ENCODE peak calls at places on chromosomes 16 and 17, in four cellular contexts. G is HFFc6, A is NCI-H187 treated with DMSO at 0.1 percent for 48 hours, U is lower leg skin. B is an unnamed sample.

GRCh38 chr16:21101631-21102420 is 48.8 kb downstream of the DNAH3 start:
- DNase-seq in G (peak), A (no peak), U (peak), B (no peak)

GRCh38 chr17:18017958-18018357 is 21.0 kb downstream of the ATPAF2 start:
- DNase-seq in G (no peak), A (no peak), U (no peak), B (no peak)

GRCh38 chr16:1175566-1176279 is 22.8 kb downstream of the CACNA1H start:
- DNase-seq in G (no peak), A (no peak), U (no peak), B (no peak)

GRCh38 chr17:45837187-45837586 is 7.5 kb upstream of the SPPL2C start:
- DNase-seq in G (no peak), A (no peak), U (no peak), B (no peak)

GRCh38 chr16:81655474-81656162 is 123.5 kb upstream of the PLCG2 start:
- DNase-seq in G (no peak), A (no peak), U (no peak), B (no peak)

GRCh38 chr16:76748698-76749097 is 442.3 kb upstream of the MON1B start:
- DNase-seq in G (no peak), A (no peak), U (no peak), B (no peak)

GRCh38 chr16:23836404-23837291 is 865 bp downstream of the PRKCB start:
- DNase-seq in G (no peak), A (no peak), U (no peak), B (no peak)

GRCh38 chr17:13931111-13931526 is 138.2 kb upstream of the COX10 start:
- DNase-seq in G (no peak), A (no peak), U (no peak), B (no peak)

GRCh38 chr17:40111221-40112128 is 10.3 kb upstream of the MSL1 start:
- DNase-seq in G (peak), A (peak), U (peak), B (peak)

GRCh38 chr17:1070411-1070810 is 73.5 kb downstream of the TIMM22 start:
- DNase-seq in G (no peak), A (no peak), U (no peak), B (no peak)

GRCh38 chr16:87457724-87458423 is 35.0 kb downstream of the ZCCHC14 start:
- DNase-seq in G (peak), A (no peak), U (no peak), B (no peak)

GRCh38 chr17:63480826-63481487 is 4.1 kb downstream of the ACE start:
- DNase-seq in G (no peak), A (peak), U (no peak), B (no peak)

GRCh38 chr16:11972128-11972527 is 4.4 kb upstream of the SNX29 start:
- DNase-seq in G (no peak), A (no peak), U (no peak), B (no peak)

GRCh38 chr17:28737770-28738679 is 5.8 kb upstream of the TRAF4 start:
- DNase-seq in G (no peak), A (no peak), U (no peak), B (no peak)

GRCh38 chr17:47276868-47277267 is 23.2 kb downstream of the ITGB3 start:
- DNase-seq in G (peak), A (peak), U (peak), B (peak)

GRCh38 chr16:72819345-72819744 is 228.6 kb downstream of the ZFHX3 start:
- DNase-seq in G (peak), A (no peak), U (no peak), B (no peak)

GRCh38 chr17:19753049-19753444 is 4.9 kb upstream of the ALDH3A1 start:
- DNase-seq in G (peak), A (no peak), U (peak), B (peak)

GRCh38 chr16:67555795-67556212 is 6.5 kb upstream of the CTCF start:
- DNase-seq in G (peak), A (no peak), U (no peak), B (no peak)

GRCh38 chr16:65845466-65846209 is 520.9 kb upstream of the CDH5 start:
- DNase-seq in G (peak), A (no peak), U (peak), B (no peak)